ENCODE peak calls at places on chromosomes 11 and 22, in six cellular contexts. R is A549, W is K562, G is HepG2, F is endothelial cell of umbilical vein, N is GM12878. V is an unnamed sample.

GRCh38 chr11:102155676-102156075 is 45.4 kb downstream of the YAP1 start:
- DNase-seq in R (no peak), W (no peak), G (no peak), F (no peak), N (no peak), V (no peak)

GRCh38 chr11:79461144-79461543 is 20.3 kb upstream of the TENM4 start:
- DNase-seq in R (no peak), W (no peak), G (peak), F (no peak), N (no peak), V (peak)

GRCh38 chr11:17736921-17737817 is 2.6 kb downstream of the KCNC1 start:
- DNase-seq in R (no peak), W (no peak), G (no peak), F (no peak), N (no peak), V (peak)

GRCh38 chr11:77379253-77379652 is 77.8 kb upstream of the GDPD4 start:
- DNase-seq in R (no peak), W (no peak), G (no peak), F (no peak), N (no peak), V (no peak)

GRCh38 chr22:39463931-39464390 is 7.1 kb downstream of the MGAT3 start:
- DNase-seq in R (no peak), W (no peak), G (no peak), F (no peak), N (no peak), V (no peak)

GRCh38 chr11:7278314-7278917 is 26.7 kb downstream of the SYT9 start:
- DNase-seq in R (peak), W (peak), G (peak), F (peak), N (no peak), V (peak)

GRCh38 chr11:32297629-32298028 is 137.7 kb downstream of the WT1 start:
- DNase-seq in R (peak), W (peak), G (no peak), F (peak), N (no peak), V (peak)

GRCh38 chr11:77309401-77310085 is 8.1 kb upstream of the GDPD4 start:
- DNase-seq in R (no peak), W (no peak), G (no peak), F (no peak), N (no peak), V (no peak)

GRCh38 chr11:110433393-110434333 is 3.9 kb downstream of the FDX1 start:
- DNase-seq in R (no peak), W (peak), G (peak), F (peak), N (no peak), V (peak)

GRCh38 chr11:57370251-57370650 is 10.7 kb downstream of the PRG3 start:
- DNase-seq in R (no peak), W (no peak), G (no peak), F (no peak), N (no peak), V (no peak)

GRCh38 chr11:60168306-60168705 is 14.6 kb downstream of the MS4A6A start:
- DNase-seq in R (no peak), W (no peak), G (no peak), F (no peak), N (no peak), V (no peak)

GRCh38 chr22:22074634-22075381 is 92.2 kb upstream of the TOP3B start:
- DNase-seq in R (no peak), W (no peak), G (no peak), F (no peak), N (no peak), V (peak)

GRCh38 chr11:114213622-114214021 is 82.6 kb upstream of the NNMT start:
- DNase-seq in R (no peak), W (no peak), G (no peak), F (no peak), N (no peak), V (no peak)

GRCh38 chr11:65425105-65425970 is 2.7 kb downstream of the NEAT1 start:
- DNase-seq in R (no peak), W (no peak), G (no peak), F (peak), N (no peak), V (peak)

GRCh38 chr11:7635137-7635536 is 38.2 kb downstream of the CYB5R2 start:
- DNase-seq in R (no peak), W (no peak), G (no peak), F (no peak), N (no peak), V (no peak)

GRCh38 chr11:117457835-117458234 is 130.2 kb downstream of the CEP164 start:
- DNase-seq in R (no peak), W (no peak), G (no peak), F (no peak), N (no peak), V (no peak)

GRCh38 chr22:33563568-33563967 is 356.7 kb downstream of the LARGE1 start:
- DNase-seq in R (no peak), W (no peak), G (no peak), F (no peak), N (no peak), V (no peak)

GRCh38 chr11:33135216-33135615 is 26.1 kb downstream of the CSTF3 start:
- DNase-seq in R (no peak), W (no peak), G (no peak), F (no peak), N (no peak), V (no peak)

GRCh38 chr11:126468102-126468521 is 112.6 kb downstream of the ST3GAL4 start:
- DNase-seq in R (no peak), W (no peak), G (no peak), F (no peak), N (no peak), V (peak)

GRCh38 chr11:89293966-89294679 is 116.4 kb downstream of the TYR start:
- DNase-seq in R (no peak), W (no peak), G (no peak), F (peak), N (no peak), V (no peak)

GRCh38 chr11:68025047-68025446 is 5.4 kb upstream of the NDUFS8 start:
- DNase-seq in R (no peak), W (no peak), G (no peak), F (no peak), N (no peak), V (peak)

GRCh38 chr11:59679347-59679746 is 10.5 kb upstream of the PATL1 start:
- DNase-seq in R (no peak), W (no peak), G (no peak), F (no peak), N (no peak), V (no peak)

GRCh38 chr11:1652778-1653540 is 23.4 kb downstream of the KRTAP5-5 start:
- DNase-seq in R (peak), W (peak), G (peak), F (peak), N (no peak), V (peak)

GRCh38 chr11:117417342-117417741 is 89.7 kb downstream of the CEP164 start:
- DNase-seq in R (no peak), W (no peak), G (no peak), F (no peak), N (no peak), V (no peak)

GRCh38 chr11:22199243-22199642 is 6.4 kb downstream of the ANO5 start:
- DNase-seq in R (no peak), W (no peak), G (no peak), F (no peak), N (no peak), V (no peak)

GRCh38 chr11:90204832-90205646 is 17.8 kb downstream of the CHORDC1 start:
- DNase-seq in R (peak), W (peak), G (peak), F (peak), N (no peak), V (peak)

GRCh38 chr22:48750826-48751440 is 1076.7 kb downstream of the BRD1 start:
- DNase-seq in R (no peak), W (no peak), G (no peak), F (no peak), N (no peak), V (no peak)

GRCh38 chr11:132992838-132993680 is 539.2 kb downstream of the OPCML start:
- DNase-seq in R (no peak), W (no peak), G (no peak), F (no peak), N (no peak), V (no peak)

GRCh38 chr11:93585758-93586157 is 42.6 kb upstream of the SMCO4 start:
- DNase-seq in R (peak), W (no peak), G (no peak), F (no peak), N (no peak), V (peak)

GRCh38 chr22:25702571-25703167 is 39.3 kb upstream of the MYO18B start:
- DNase-seq in R (no peak), W (no peak), G (no peak), F (no peak), N (peak), V (no peak)

GRCh38 chr11:35111171-35112055 is 27.6 kb upstream of the CD44 start:
- DNase-seq in R (no peak), W (peak), G (no peak), F (peak), N (no peak), V (peak)

GRCh38 chr22:46793497-46793896 is 31.0 kb downstream of the TBC1D22A start:
- DNase-seq in R (no peak), W (no peak), G (no peak), F (no peak), N (no peak), V (no peak)

GRCh38 chr22:42169055-42169469 is 38.5 kb upstream of the CYP2D6 start:
- DNase-seq in R (peak), W (peak), G (peak), F (peak), N (peak), V (peak)

GRCh38 chr11:27464155-27464759 is 8.3 kb downstream of the LGR4 start:
- DNase-seq in R (no peak), W (no peak), G (no peak), F (no peak), N (no peak), V (peak)

GRCh38 chr11:96021901-96022650 is 98.2 kb upstream of the MTMR2 start:
- DNase-seq in R (no peak), W (no peak), G (no peak), F (no peak), N (no peak), V (no peak)

GRCh38 chr11:29321293-29322132 is 695.3 kb downstream of the KCNA4 start:
- DNase-seq in R (no peak), W (no peak), G (peak), F (no peak), N (no peak), V (no peak)
- TF ChIP-seq MAX in R (peak), W (no peak), G (no peak), F (no peak), N (no peak), V (no peak)

GRCh38 chr11:120566176-120566575 is 54.6 kb downstream of the GRIK4 start:
- DNase-seq in R (no peak), W (no peak), G (no peak), F (peak), N (no peak), V (no peak)
- TF ChIP-seq MYC in R (no peak), W (no peak), G (no peak), F (no peak), N (no peak), V (no peak)

GRCh38 chr22:50170453-50171318 is at the start of gene PANX2:
- DNase-seq in R (no peak), W (peak), G (no peak), F (no peak), N (no peak), V (no peak)
- TF ChIP-seq MAX in R (no peak), W (no peak), G (no peak), F (no peak), N (no peak), V (no peak)

DNA sequence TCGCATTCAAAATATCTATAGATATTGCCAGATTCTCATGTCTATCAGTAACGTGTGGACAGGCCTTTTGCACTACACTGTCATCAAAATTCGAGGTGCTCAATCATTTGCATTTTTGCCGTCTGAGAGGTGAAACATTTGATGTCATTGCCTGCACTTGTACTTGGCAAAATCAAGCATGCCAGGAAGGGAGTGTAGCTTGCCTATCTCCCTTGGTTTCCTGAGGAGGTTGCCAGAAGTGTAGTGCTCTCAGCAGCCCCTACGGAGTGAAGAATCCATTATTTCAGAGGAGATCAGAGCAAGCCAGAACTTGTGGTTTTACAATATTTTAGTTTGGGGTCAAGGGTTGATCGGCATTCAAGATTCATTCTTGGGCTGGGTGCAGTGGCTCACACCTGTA is 30.2 kb upstream of the APOL5 start:
- DNase-seq in R (no peak), W (no peak), G (no peak), F (no peak), N (no peak), V (no peak)
- TF ChIP-seq MYC in R (no peak), W (no peak), G (no peak), F (no peak), N (no peak), V (no peak)

GRCh38 chr11:20015529-20016427 is 144.5 kb downstream of the DBX1 start:
- DNase-seq in R (no peak), W (no peak), G (no peak), F (no peak), N (no peak), V (no peak)
- TF ChIP-seq MAX in R (no peak), W (no peak), G (no peak), F (no peak), N (no peak), V (no peak)

DNA sequence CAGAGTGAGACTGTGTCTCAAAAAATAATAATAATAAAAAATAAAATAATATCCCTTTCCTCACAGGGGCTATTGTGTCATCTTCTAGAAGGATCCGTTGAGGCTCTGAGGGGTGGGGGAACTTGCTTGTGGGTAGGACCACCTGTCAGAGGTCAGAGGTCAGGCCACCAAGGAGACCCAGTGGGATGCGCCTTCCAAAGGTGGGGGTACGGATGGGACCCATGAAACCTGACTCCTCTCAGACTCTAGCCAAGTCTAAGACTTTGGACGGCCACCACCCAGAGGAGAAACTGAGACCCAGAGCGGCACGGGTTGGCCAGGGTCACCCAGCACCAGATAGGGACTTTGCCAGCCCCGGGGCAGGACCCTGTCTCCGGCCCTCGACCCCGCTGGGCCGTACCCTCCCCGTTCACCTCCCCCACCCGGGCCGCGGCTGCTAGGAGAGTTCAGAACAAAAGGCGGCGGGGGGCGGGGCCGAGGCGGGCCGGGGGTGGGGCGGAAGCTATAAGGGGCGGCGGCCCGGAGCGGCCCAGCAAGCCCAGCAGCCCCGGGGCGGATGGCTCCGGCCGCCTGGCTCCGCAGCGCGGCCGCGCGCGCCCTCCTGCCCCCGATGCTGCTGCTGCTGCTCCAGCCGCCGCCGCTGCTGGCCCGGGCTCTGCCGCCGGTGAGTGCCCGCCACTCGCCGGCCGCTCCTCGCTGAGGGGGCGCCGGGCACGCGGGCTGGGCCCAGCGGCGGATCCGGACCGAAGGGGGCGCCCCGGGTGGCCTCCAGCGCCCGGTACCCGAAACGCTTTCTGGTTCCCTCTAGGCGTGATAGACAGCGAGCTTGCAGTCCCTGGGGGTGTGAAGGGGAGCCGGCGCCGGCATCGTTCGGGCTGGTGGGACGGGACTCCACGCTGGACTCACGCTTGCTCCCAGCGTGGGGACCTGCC is at the start of gene MMP11:
- DNase-seq in R (no peak), W (peak), G (no peak), F (no peak), N (no peak), V (peak)
- TF ChIP-seq MYC in R (no peak), W (no peak), G (no peak), F (no peak), N (no peak), V (no peak)

GRCh38 chr11:44811841-44812448 is 85.2 kb downstream of the TSPAN18 start:
- DNase-seq in R (no peak), W (no peak), G (no peak), F (no peak), N (no peak), V (peak)
- TF ChIP-seq MAX in R (no peak), W (no peak), G (no peak), F (no peak), N (no peak), V (no peak)

DNA sequence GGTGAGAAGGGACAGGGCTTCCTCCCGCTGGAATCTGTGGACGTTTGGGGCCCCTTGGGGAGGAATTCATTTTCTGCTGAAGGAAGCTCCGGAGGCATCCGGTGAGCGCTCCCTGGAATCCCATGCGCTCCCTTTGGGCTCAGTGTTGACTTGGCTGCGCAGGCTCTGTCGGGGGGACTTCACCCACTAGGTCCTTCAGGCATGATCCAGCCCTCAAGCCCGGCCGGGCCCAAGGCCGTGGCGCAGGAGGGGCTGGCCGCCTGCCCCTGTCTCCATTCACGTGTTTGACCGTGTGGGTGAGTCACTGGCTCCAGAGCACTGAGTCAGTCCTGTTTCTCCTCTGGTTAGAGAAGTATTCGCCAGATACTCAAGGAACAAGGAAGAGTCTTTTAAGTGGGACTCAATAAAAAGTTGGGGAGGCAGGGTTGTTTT is 1.4 kb downstream of the CTTN start:
- DNase-seq in R (peak), W (peak), G (peak), F (peak), N (no peak), V (peak)
- TF ChIP-seq MYC in R (peak), W (no peak), G (peak), F (peak), N (no peak), V (peak)

GRCh38 chr11:123608945-123609344 is 45.5 kb downstream of the SCN3B start:
- DNase-seq in R (no peak), W (no peak), G (no peak), F (no peak), N (no peak), V (no peak)
- TF ChIP-seq MAX in R (no peak), W (no peak), G (no peak), F (no peak), N (no peak), V (no peak)

DNA sequence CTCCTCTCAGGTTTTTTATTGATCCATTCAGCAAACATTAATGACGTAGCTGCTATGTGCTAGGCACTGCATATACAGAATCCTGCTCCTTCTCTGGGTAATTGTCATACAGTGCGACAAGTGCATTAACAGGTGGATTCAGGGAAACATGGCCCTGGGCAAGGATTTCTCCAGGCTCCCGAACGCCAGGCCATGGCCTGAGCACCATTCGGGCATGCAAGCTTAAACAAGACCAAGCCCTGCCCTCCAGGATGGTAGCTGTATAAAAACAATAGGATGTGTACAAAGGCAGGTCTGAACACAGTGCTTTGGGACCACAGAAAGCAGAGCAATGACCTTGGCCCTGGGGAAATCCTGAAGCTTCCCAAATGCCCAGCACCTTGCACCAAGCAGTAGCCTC is 9.1 kb upstream of the SYT7 start:
- DNase-seq in R (no peak), W (no peak), G (no peak), F (no peak), N (no peak), V (no peak)
- TF ChIP-seq MYC in R (no peak), W (no peak), G (no peak), F (no peak), N (no peak), V (no peak)